ENCODE peak calls at places on chromosomes 4 and X, in ten cellular contexts. W is cardiac muscle cell, N is H1, O is sigmoid colon, V is thyroid gland, S is fibroblast of lung, J is HepG2, E is stomach, L is heart left ventricle, T is RWPE1. X is an unnamed sample.
A peak's percentile ranks its signal among the peaks of the same experiment; 100 is the strongest.

GRCh38 chrX:107552976-107553375 is 75.3 kb upstream of the PRPS1 start:
- DNase-seq in S (no peak), W (no peak), N (no peak), O (no peak), T (no peak), E (no peak), J (no peak), L (no peak), V (no peak), X (no peak)

GRCh38 chr4:183284965-183285364 is 35.1 kb downstream of the CLDN22 start:
- DNase-seq in V (no peak), L (no peak), T (no peak), S (peak; percentile 84), J (no peak), W (no peak), N (no peak), E (no peak), O (no peak), X (no peak)

GRCh38 chr4:41178372-41179085 is 35.8 kb downstream of the APBB2 start:
- DNase-seq in N (no peak), T (peak; percentile 28), J (no peak), E (no peak), W (no peak), O (no peak), S (peak; percentile 95), V (no peak), L (no peak), X (no peak)

GRCh38 chr4:79232555-79232954 is 93.3 kb downstream of the NAA11 start:
- DNase-seq in S (peak; percentile 73), W (no peak), T (no peak), O (no peak), J (no peak), E (no peak), L (no peak), V (no peak), N (no peak), X (no peak)

GRCh38 chr4:61666248-61666647 is 466.1 kb downstream of the ADGRL3 start:
- DNase-seq in O (no peak), V (no peak), W (no peak), T (no peak), L (no peak), J (no peak), E (no peak), N (no peak), S (no peak), X (no peak)

GRCh38 chr4:39514888-39515401 is 12.3 kb downstream of the UGDH start:
- DNase-seq in O (no peak), T (peak; percentile 31), J (peak; percentile 99), V (peak; percentile 18), E (peak; percentile 63), S (peak; percentile 63), W (no peak), N (no peak), L (no peak), X (no peak)

GRCh38 chrX:22800360-22800759 is 199.4 kb upstream of the DDX53 start:
- DNase-seq in S (peak; percentile 91), O (no peak), L (peak; percentile 33), T (peak; percentile 25), J (no peak), N (no peak), E (no peak), W (no peak), V (peak; percentile 25), X (peak; percentile 43)

GRCh38 chrX:148649145-148649645 is 148.8 kb downstream of the AFF2 start:
- DNase-seq in T (no peak), W (no peak), E (no peak), N (no peak), S (no peak), V (no peak), L (no peak), J (no peak), O (no peak), X (no peak)

GRCh38 chr4:1058198-1058996 is 47.0 kb downstream of the FGFRL1 start:
- DNase-seq in O (peak; percentile 29), S (no peak), V (no peak), E (peak; percentile 67), T (no peak), L (peak; percentile 50), J (no peak), W (peak; percentile 76), N (no peak), X (no peak)

GRCh38 chr4:41287005-41287404 is 30.3 kb downstream of the UCHL1 start:
- DNase-seq in W (no peak), T (no peak), V (no peak), J (no peak), S (peak; percentile 73), L (no peak), E (no peak), O (no peak), N (no peak), X (no peak)

DNA sequence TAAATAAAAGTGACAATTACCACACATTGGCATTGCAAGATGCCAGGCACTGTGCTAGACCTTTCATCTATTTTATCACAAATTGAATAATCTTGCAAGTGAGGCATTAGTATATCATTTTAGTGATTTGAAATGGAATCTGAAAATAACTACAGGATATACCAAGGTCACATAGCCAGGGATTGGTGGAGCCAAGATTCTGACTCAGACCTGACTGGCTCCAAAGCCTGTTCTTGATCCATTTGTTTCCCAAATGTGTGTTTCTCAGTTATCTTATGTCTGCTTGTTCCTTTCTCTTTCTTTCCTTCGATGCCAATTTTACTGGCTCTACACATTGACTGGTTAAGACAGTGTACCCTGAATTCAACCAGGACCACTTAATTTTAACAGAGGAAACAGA is 275.8 kb upstream of the GATB start:
- DNase-seq in E (no peak), V (no peak), W (no peak), N (no peak), O (no peak), J (no peak), S (no peak), T (no peak), L (no peak), X (no peak)
- H3K27ac ChIP-seq in E (no peak overlapping the region), V (no peak overlapping the region), W (no peak overlapping the region), N (no peak overlapping the region), O (no peak overlapping the region), J (no peak overlapping the region), S (peak overlapping the region; percentile 19), T (no peak overlapping the region), L (peak overlapping the region; percentile 96), X (no peak overlapping the region)

DNA sequence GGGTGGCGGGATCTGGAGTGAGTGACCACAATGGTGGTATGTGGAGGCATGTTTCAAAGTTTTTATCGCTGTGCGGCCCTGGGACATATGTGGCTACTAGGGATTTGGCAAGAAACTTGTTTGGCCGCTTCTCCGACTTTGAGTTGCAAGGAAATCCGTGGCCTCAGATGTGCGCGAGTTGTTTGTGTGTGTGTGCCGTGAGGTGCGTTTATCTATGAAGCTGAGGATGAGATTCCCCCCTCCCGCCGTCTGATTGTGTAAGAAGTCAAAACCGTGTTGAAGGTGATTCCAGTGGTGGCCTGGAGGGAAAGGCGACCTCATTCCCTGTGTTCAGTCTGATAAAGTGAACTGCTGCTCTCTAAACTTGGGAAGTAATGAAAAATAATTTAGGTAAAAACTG is 1.5 kb downstream of the JADE3 start:
- DNase-seq in L (no peak), W (peak; percentile 14), S (peak; percentile 20), J (peak; percentile 39), O (no peak), V (peak; percentile 13), T (no peak), N (no peak), E (peak; percentile 27), X (no peak)
- H3K27ac ChIP-seq in L (no peak overlapping the region), W (no peak overlapping the region), S (no peak overlapping the region), J (peak overlapping the region; percentile 68), O (no peak overlapping the region), V (no peak overlapping the region), T (peak overlapping the region; percentile 74), N (no peak overlapping the region), E (peak overlapping the region; percentile 87), X (no peak overlapping the region)

GRCh38 chr4:12961713-12962112 is 522.4 kb downstream of the RAB28 start:
- DNase-seq in W (no peak), L (no peak), V (no peak), J (no peak), E (no peak), O (no peak), T (no peak), N (no peak), S (no peak), X (no peak)
- H3K27ac ChIP-seq in W (no peak overlapping the region), L (no peak overlapping the region), V (no peak overlapping the region), J (no peak overlapping the region), E (no peak overlapping the region), O (no peak overlapping the region), T (no peak overlapping the region), N (no peak overlapping the region), S (no peak overlapping the region), X (no peak overlapping the region)

DNA sequence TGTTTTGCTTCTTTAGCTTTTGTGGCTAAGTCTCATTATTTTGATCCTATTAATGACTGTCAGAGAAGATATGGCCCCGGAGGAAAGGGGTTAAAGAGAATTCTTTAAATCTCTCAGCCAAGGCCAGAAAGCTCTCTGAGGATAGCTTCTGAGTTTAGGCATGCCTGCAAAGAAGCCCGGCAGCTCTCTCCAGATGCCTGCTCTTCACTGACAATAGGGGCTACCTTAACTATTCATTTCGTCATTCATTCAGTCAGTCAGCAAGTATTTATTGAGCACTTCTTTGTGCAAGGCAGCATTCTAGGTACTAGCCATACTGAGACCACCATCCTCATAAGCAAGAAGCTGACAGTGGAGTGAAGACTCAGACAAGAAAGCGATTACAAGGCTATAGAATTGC is 34.0 kb upstream of the BMP15 start:
- DNase-seq in S (no peak), J (no peak), W (no peak), O (no peak), T (no peak), V (no peak), N (no peak), E (no peak), L (no peak), X (no peak)
- H3K27ac ChIP-seq in S (no peak overlapping the region), J (no peak overlapping the region), W (no peak overlapping the region), O (no peak overlapping the region), T (no peak overlapping the region), V (no peak overlapping the region), N (no peak overlapping the region), E (no peak overlapping the region), L (no peak overlapping the region), X (no peak overlapping the region)

GRCh38 chrX:130166503-130166777 is 799 bp upstream of the AIFM1 start:
- DNase-seq in O (no peak), W (no peak), E (no peak), S (no peak), N (no peak), J (no peak), L (no peak), T (no peak), V (no peak), X (no peak)
- H3K27ac ChIP-seq in O (peak overlapping the region; percentile 85), W (peak overlapping the region; percentile 91), E (peak overlapping the region; percentile 84), S (peak overlapping the region; percentile 89), N (no peak overlapping the region), J (peak overlapping the region; percentile 89), L (peak overlapping the region; percentile 94), T (peak overlapping the region; percentile 91), V (peak overlapping the region; percentile 78), X (peak overlapping the region; percentile 71)